ENCODE peak calls at places on chromosomes 6 and 20, in eight cellular contexts. W is NCI-H1436; H is neural crest cell; B is activated CD4-positive, CD25-positive, alpha-beta regulatory T cell; Q is activated CD4-positive, alpha-beta T cell treated with anti-CD3 and anti-CD28 coated beads for 1 hour; N is activated T-cell treated with anti-CD3 and anti-CD28 coated beads, Interleukin-2, amount 50 U/mL, for 72 hours; A is fibroblast of lung; I is lung. D is an unnamed sample.

GRCh38 chr6:118297821-118298220 is 250.3 kb upstream of the PLN start:
- DNase-seq in W (no peak), H (no peak), B (no peak), Q (no peak), N (no peak), A (peak), I (no peak), D (no peak)

GRCh38 chr20:33013701-33014326 is 6.3 kb downstream of the BPIFB2 start:
- DNase-seq in W (no peak), H (no peak), B (no peak), Q (no peak), N (no peak), A (no peak), I (no peak), D (no peak)

GRCh38 chr6:150208606-150209352 is 65.9 kb downstream of the PPP1R14C start:
- DNase-seq in W (no peak), H (no peak), B (no peak), Q (no peak), N (no peak), A (no peak), I (no peak), D (no peak)

GRCh38 chr6:29230666-29231065 is 60.0 kb downstream of the OR2J2 start:
- DNase-seq in W (no peak), H (no peak), B (no peak), Q (no peak), N (no peak), A (no peak), I (no peak), D (no peak)

GRCh38 chr6:142485256-142485655 is 183.4 kb downstream of the ADGRG6 start:
- DNase-seq in W (no peak), H (no peak), B (no peak), Q (no peak), N (no peak), A (peak), I (no peak), D (no peak)

GRCh38 chr6:73803562-73804221 is 107.7 kb downstream of the CD109 start:
- DNase-seq in W (no peak), H (peak), B (no peak), Q (no peak), N (no peak), A (peak), I (no peak), D (peak)

GRCh38 chr6:87730310-87730709 is 28.3 kb upstream of the AKIRIN2 start:
- DNase-seq in W (no peak), H (no peak), B (no peak), Q (no peak), N (no peak), A (no peak), I (no peak), D (no peak)

GRCh38 chr6:140985679-140986275 is 1146.9 kb upstream of the GJE1 start:
- DNase-seq in W (no peak), H (no peak), B (no peak), Q (no peak), N (no peak), A (peak), I (no peak), D (no peak)

GRCh38 chr6:14459315-14459714 is 341.7 kb downstream of the CD83 start:
- DNase-seq in W (no peak), H (no peak), B (no peak), Q (no peak), N (no peak), A (peak), I (no peak), D (no peak)

GRCh38 chr20:1185781-1186334 is 1.1 kb upstream of the TMEM74B start:
- DNase-seq in W (peak), H (peak), B (no peak), Q (no peak), N (peak), A (peak), I (no peak), D (peak)

GRCh38 chr20:41638459-41638858 is 20.3 kb upstream of the CHD6 start:
- DNase-seq in W (no peak), H (no peak), B (no peak), Q (no peak), N (no peak), A (no peak), I (no peak), D (no peak)

GRCh38 chr6:89553446-89553845 is 85.1 kb downstream of the LYRM2 start:
- DNase-seq in W (no peak), H (no peak), B (no peak), Q (no peak), N (no peak), A (no peak), I (no peak), D (no peak)

GRCh38 chr20:9467995-9468394 is 46.4 kb upstream of the LAMP5 start:
- DNase-seq in W (no peak), H (no peak), B (no peak), Q (no peak), N (no peak), A (no peak), I (no peak), D (peak)

GRCh38 chr6:122381494-122382083 is 17.9 kb upstream of the HSF2 start:
- DNase-seq in W (peak), H (peak), B (peak), Q (peak), N (peak), A (peak), I (peak), D (peak)

GRCh38 chr20:41011551-41012067 is 17.0 kb upstream of the TOP1 start:
- DNase-seq in W (no peak), H (no peak), B (no peak), Q (no peak), N (peak), A (no peak), I (peak), D (peak)

GRCh38 chr20:32343438-32343837 is 14.7 kb upstream of the ASXL1 start:
- DNase-seq in W (no peak), H (no peak), B (no peak), Q (no peak), N (no peak), A (peak), I (no peak), D (no peak)

GRCh38 chr20:60447703-60448102 is 489.5 kb downstream of the CDH26 start:
- DNase-seq in W (no peak), H (no peak), B (no peak), Q (no peak), N (no peak), A (no peak), I (no peak), D (no peak)

GRCh38 chr20:53328956-53329355 is 264.7 kb downstream of the ZNF217 start:
- DNase-seq in W (no peak), H (no peak), B (no peak), Q (no peak), N (no peak), A (no peak), I (no peak), D (no peak)

GRCh38 chr6:14621518-14621917 is 503.9 kb downstream of the CD83 start:
- DNase-seq in W (no peak), H (no peak), B (no peak), Q (no peak), N (no peak), A (peak), I (no peak), D (no peak)

GRCh38 chr6:18183736-18184135 is 28.5 kb downstream of the KDM1B start:
- DNase-seq in W (no peak), H (no peak), B (no peak), Q (no peak), N (no peak), A (peak), I (no peak), D (no peak)

GRCh38 chr20:19750907-19751636 is 7.0 kb upstream of the RIN2 start:
- DNase-seq in W (no peak), H (no peak), B (no peak), Q (no peak), N (no peak), A (no peak), I (no peak), D (no peak)

GRCh38 chr20:38855356-38855755 is 49.9 kb downstream of the PPP1R16B start:
- DNase-seq in W (no peak), H (no peak), B (no peak), Q (no peak), N (no peak), A (no peak), I (no peak), D (no peak)

GRCh38 chr6:100296810-100297544 is 167.7 kb downstream of the SIM1 start:
- DNase-seq in W (peak), H (no peak), B (no peak), Q (no peak), N (no peak), A (peak), I (no peak), D (no peak)

GRCh38 chr6:114194362-114195343 is 148.2 kb downstream of the HS3ST5 start:
- DNase-seq in W (no peak), H (no peak), B (no peak), Q (no peak), N (no peak), A (peak), I (peak), D (no peak)

GRCh38 chr6:6825153-6825847 is 236.8 kb downstream of the LY86 start:
- DNase-seq in W (no peak), H (no peak), B (no peak), Q (no peak), N (no peak), A (no peak), I (no peak), D (no peak)